ENCODE peak calls at places on chromosomes 6 and 20, in nine cellular contexts. One of them, this sample, is unnamed.

GRCh38 chr6:36570264-36570663 is 23.0 kb upstream of the STK38 start:
- DNase-seq in CD8-positive, alpha-beta T cell: no peak
- DNase-seq in GM12865: no peak
- DNase-seq in IMR-90: no peak
- DNase-seq in upper lobe of right lung: no peak
- DNase-seq in CD4-positive, alpha-beta T cell: no peak
- DNase-seq in sigmoid colon: no peak
- DNase-seq in NB4: no peak
- DNase-seq in heart right ventricle: no peak
- DNase-seq in this sample: no peak

GRCh38 chr6:167078745-167079144 is 44.2 kb upstream of the CCR6 start:
- DNase-seq in CD8-positive, alpha-beta T cell: no peak
- DNase-seq in GM12865: peak; percentile 21
- DNase-seq in IMR-90: no peak
- DNase-seq in upper lobe of right lung: no peak
- DNase-seq in CD4-positive, alpha-beta T cell: no peak
- DNase-seq in sigmoid colon: no peak
- DNase-seq in NB4: no peak
- DNase-seq in heart right ventricle: no peak
- DNase-seq in this sample: no peak

GRCh38 chr6:50120300-50120699 is 70.6 kb upstream of the DEFB112 start:
- DNase-seq in CD8-positive, alpha-beta T cell: no peak
- DNase-seq in GM12865: no peak
- DNase-seq in IMR-90: no peak
- DNase-seq in upper lobe of right lung: no peak
- DNase-seq in CD4-positive, alpha-beta T cell: no peak
- DNase-seq in sigmoid colon: no peak
- DNase-seq in NB4: no peak
- DNase-seq in heart right ventricle: no peak
- DNase-seq in this sample: no peak

GRCh38 chr6:38695227-38695900 is 7.6 kb downstream of the GLO1 start:
- DNase-seq in CD8-positive, alpha-beta T cell: no peak
- DNase-seq in GM12865: no peak
- DNase-seq in IMR-90: no peak
- DNase-seq in upper lobe of right lung: no peak
- DNase-seq in CD4-positive, alpha-beta T cell: no peak
- DNase-seq in sigmoid colon: no peak
- DNase-seq in NB4: no peak
- DNase-seq in heart right ventricle: no peak
- DNase-seq in this sample: no peak

GRCh38 chr20:58691773-58692578 is 624 bp upstream of the NPEPL1 start:
- DNase-seq in CD8-positive, alpha-beta T cell: no peak
- DNase-seq in GM12865: no peak
- DNase-seq in IMR-90: no peak
- DNase-seq in upper lobe of right lung: peak; percentile 86
- DNase-seq in CD4-positive, alpha-beta T cell: no peak
- DNase-seq in sigmoid colon: peak; percentile 86
- DNase-seq in NB4: peak; percentile 96
- DNase-seq in heart right ventricle: peak; percentile 56
- DNase-seq in this sample: peak; percentile 67

GRCh38 chr20:8357703-8358102 is 225.6 kb downstream of the PLCB1 start:
- DNase-seq in CD8-positive, alpha-beta T cell: no peak
- DNase-seq in GM12865: no peak
- DNase-seq in IMR-90: no peak
- DNase-seq in upper lobe of right lung: no peak
- DNase-seq in CD4-positive, alpha-beta T cell: no peak
- DNase-seq in sigmoid colon: no peak
- DNase-seq in NB4: no peak
- DNase-seq in heart right ventricle: no peak
- DNase-seq in this sample: no peak

GRCh38 chr6:16776394-16777017 is 15.2 kb upstream of the ATXN1 start:
- DNase-seq in CD8-positive, alpha-beta T cell: no peak
- DNase-seq in GM12865: no peak
- DNase-seq in IMR-90: no peak
- DNase-seq in upper lobe of right lung: no peak
- DNase-seq in CD4-positive, alpha-beta T cell: no peak
- DNase-seq in sigmoid colon: no peak
- DNase-seq in NB4: no peak
- DNase-seq in heart right ventricle: no peak
- DNase-seq in this sample: no peak

GRCh38 chr6:35044145-35044745 is 96.9 kb downstream of the TCP11 start:
- DNase-seq in CD8-positive, alpha-beta T cell: no peak
- DNase-seq in GM12865: no peak
- DNase-seq in IMR-90: no peak
- DNase-seq in upper lobe of right lung: no peak
- DNase-seq in CD4-positive, alpha-beta T cell: no peak
- DNase-seq in sigmoid colon: peak; percentile 79
- DNase-seq in NB4: peak; percentile 88
- DNase-seq in heart right ventricle: no peak
- DNase-seq in this sample: peak; percentile 88

GRCh38 chr6:23176883-23177282 is 607.5 kb downstream of the HDGFL1 start:
- DNase-seq in CD8-positive, alpha-beta T cell: no peak
- DNase-seq in GM12865: peak; percentile 1
- DNase-seq in IMR-90: no peak
- DNase-seq in upper lobe of right lung: no peak
- DNase-seq in CD4-positive, alpha-beta T cell: no peak
- DNase-seq in sigmoid colon: no peak
- DNase-seq in NB4: peak; percentile 12
- DNase-seq in heart right ventricle: no peak
- DNase-seq in this sample: no peak

GRCh38 chr20:18609741-18610140 is 21.9 kb downstream of the DTD1 start:
- DNase-seq in CD8-positive, alpha-beta T cell: no peak
- DNase-seq in GM12865: no peak
- DNase-seq in IMR-90: no peak
- DNase-seq in upper lobe of right lung: no peak
- DNase-seq in CD4-positive, alpha-beta T cell: no peak
- DNase-seq in sigmoid colon: no peak
- DNase-seq in NB4: no peak
- DNase-seq in heart right ventricle: no peak
- DNase-seq in this sample: no peak

GRCh38 chr6:147642458-147642857 is 134.0 kb downstream of the SAMD5 start:
- DNase-seq in CD8-positive, alpha-beta T cell: no peak
- DNase-seq in GM12865: no peak
- DNase-seq in IMR-90: peak; percentile 85
- DNase-seq in upper lobe of right lung: no peak
- DNase-seq in CD4-positive, alpha-beta T cell: no peak
- DNase-seq in sigmoid colon: no peak
- DNase-seq in NB4: no peak
- DNase-seq in heart right ventricle: no peak
- DNase-seq in this sample: peak; percentile 7

GRCh38 chr6:72363844-72364740 is 257.8 kb upstream of the KCNQ5 start:
- DNase-seq in CD8-positive, alpha-beta T cell: no peak
- DNase-seq in GM12865: no peak
- DNase-seq in IMR-90: peak; percentile 97
- DNase-seq in upper lobe of right lung: no peak
- DNase-seq in CD4-positive, alpha-beta T cell: no peak
- DNase-seq in sigmoid colon: no peak
- DNase-seq in NB4: no peak
- DNase-seq in heart right ventricle: no peak
- DNase-seq in this sample: peak; percentile 94

GRCh38 chr20:54633374-54633773 is 158.0 kb downstream of the DOK5 start:
- DNase-seq in CD8-positive, alpha-beta T cell: no peak
- DNase-seq in GM12865: peak; percentile 59
- DNase-seq in IMR-90: no peak
- DNase-seq in upper lobe of right lung: no peak
- DNase-seq in CD4-positive, alpha-beta T cell: no peak
- DNase-seq in sigmoid colon: no peak
- DNase-seq in NB4: no peak
- DNase-seq in heart right ventricle: no peak
- DNase-seq in this sample: no peak

GRCh38 chr20:58813369-58813768 is 37.3 kb downstream of the GNAS-AS1 start:
- DNase-seq in CD8-positive, alpha-beta T cell: no peak
- DNase-seq in GM12865: no peak
- DNase-seq in IMR-90: no peak
- DNase-seq in upper lobe of right lung: no peak
- DNase-seq in CD4-positive, alpha-beta T cell: no peak
- DNase-seq in sigmoid colon: no peak
- DNase-seq in NB4: no peak
- DNase-seq in heart right ventricle: no peak
- DNase-seq in this sample: no peak

GRCh38 chr6:3913077-3913957 is 64.1 kb downstream of the FAM50B start:
- DNase-seq in CD8-positive, alpha-beta T cell: no peak
- DNase-seq in GM12865: no peak
- DNase-seq in IMR-90: peak; percentile 99
- DNase-seq in upper lobe of right lung: no peak
- DNase-seq in CD4-positive, alpha-beta T cell: no peak
- DNase-seq in sigmoid colon: peak; percentile 92
- DNase-seq in NB4: no peak
- DNase-seq in heart right ventricle: peak; percentile 92
- DNase-seq in this sample: peak; percentile 99

GRCh38 chr6:41682497-41682961 is 44.3 kb downstream of the MDFI start:
- DNase-seq in CD8-positive, alpha-beta T cell: no peak
- DNase-seq in GM12865: peak; percentile 38
- DNase-seq in IMR-90: no peak
- DNase-seq in upper lobe of right lung: no peak
- DNase-seq in CD4-positive, alpha-beta T cell: no peak
- DNase-seq in sigmoid colon: no peak
- DNase-seq in NB4: no peak
- DNase-seq in heart right ventricle: peak; percentile 25
- DNase-seq in this sample: no peak

GRCh38 chr20:34324541-34324940 is 21.4 kb upstream of the AHCY start:
- DNase-seq in CD8-positive, alpha-beta T cell: no peak
- DNase-seq in GM12865: no peak
- DNase-seq in IMR-90: no peak
- DNase-seq in upper lobe of right lung: no peak
- DNase-seq in CD4-positive, alpha-beta T cell: no peak
- DNase-seq in sigmoid colon: no peak
- DNase-seq in NB4: no peak
- DNase-seq in heart right ventricle: no peak
- DNase-seq in this sample: no peak

GRCh38 chr6:3559561-3559960 is 102.7 kb upstream of the SLC22A23 start:
- DNase-seq in CD8-positive, alpha-beta T cell: no peak
- DNase-seq in GM12865: no peak
- DNase-seq in IMR-90: no peak
- DNase-seq in upper lobe of right lung: no peak
- DNase-seq in CD4-positive, alpha-beta T cell: no peak
- DNase-seq in sigmoid colon: no peak
- DNase-seq in NB4: no peak
- DNase-seq in heart right ventricle: no peak
- DNase-seq in this sample: no peak

GRCh38 chr6:168938546-168938945 is 315.1 kb downstream of the THBS2 start:
- DNase-seq in CD8-positive, alpha-beta T cell: no peak
- DNase-seq in GM12865: no peak
- DNase-seq in IMR-90: no peak
- DNase-seq in upper lobe of right lung: no peak
- DNase-seq in CD4-positive, alpha-beta T cell: no peak
- DNase-seq in sigmoid colon: no peak
- DNase-seq in NB4: no peak
- DNase-seq in heart right ventricle: no peak
- DNase-seq in this sample: no peak

GRCh38 chr20:38049800-38050199 is 16.3 kb downstream of the RPRD1B start:
- DNase-seq in CD8-positive, alpha-beta T cell: no peak
- DNase-seq in GM12865: no peak
- DNase-seq in IMR-90: peak; percentile 89
- DNase-seq in upper lobe of right lung: no peak
- DNase-seq in CD4-positive, alpha-beta T cell: no peak
- DNase-seq in sigmoid colon: no peak
- DNase-seq in NB4: no peak
- DNase-seq in heart right ventricle: no peak
- DNase-seq in this sample: peak; percentile 64

GRCh38 chr6:130489514-130489913 is 123.7 kb downstream of the TMEM200A start:
- DNase-seq in CD8-positive, alpha-beta T cell: no peak
- DNase-seq in GM12865: no peak
- DNase-seq in IMR-90: no peak
- DNase-seq in upper lobe of right lung: no peak
- DNase-seq in CD4-positive, alpha-beta T cell: no peak
- DNase-seq in sigmoid colon: no peak
- DNase-seq in NB4: no peak
- DNase-seq in heart right ventricle: no peak
- DNase-seq in this sample: no peak

GRCh38 chr6:88975369-88975768 is 12.0 kb upstream of the RNGTT start:
- DNase-seq in CD8-positive, alpha-beta T cell: no peak
- DNase-seq in GM12865: no peak
- DNase-seq in IMR-90: no peak
- DNase-seq in upper lobe of right lung: no peak
- DNase-seq in CD4-positive, alpha-beta T cell: no peak
- DNase-seq in sigmoid colon: no peak
- DNase-seq in NB4: peak; percentile 19
- DNase-seq in heart right ventricle: no peak
- DNase-seq in this sample: no peak
- TF ChIP-seq CTCF in CD8-positive, alpha-beta T cell: no peak
- TF ChIP-seq CTCF in GM12865: peak; percentile 4
- TF ChIP-seq CTCF in IMR-90: no peak
- TF ChIP-seq CTCF in upper lobe of right lung: no peak
- TF ChIP-seq CTCF in CD4-positive, alpha-beta T cell: no peak
- TF ChIP-seq CTCF in sigmoid colon: no peak
- TF ChIP-seq CTCF in NB4: peak; percentile 9
- TF ChIP-seq CTCF in heart right ventricle: no peak
- TF ChIP-seq CTCF in this sample: no peak

GRCh38 chr6:85917522-85917921 is 274.8 kb upstream of the SYNCRIP start:
- DNase-seq in CD8-positive, alpha-beta T cell: no peak
- DNase-seq in GM12865: no peak
- DNase-seq in IMR-90: no peak
- DNase-seq in upper lobe of right lung: no peak
- DNase-seq in CD4-positive, alpha-beta T cell: no peak
- DNase-seq in sigmoid colon: no peak
- DNase-seq in NB4: no peak
- DNase-seq in heart right ventricle: no peak
- DNase-seq in this sample: no peak

GRCh38 chr6:85920782-85921181 is 278.1 kb upstream of the SYNCRIP start:
- DNase-seq in CD8-positive, alpha-beta T cell: no peak
- DNase-seq in GM12865: no peak
- DNase-seq in IMR-90: no peak
- DNase-seq in upper lobe of right lung: no peak
- DNase-seq in CD4-positive, alpha-beta T cell: no peak
- DNase-seq in sigmoid colon: no peak
- DNase-seq in NB4: no peak
- DNase-seq in heart right ventricle: peak; percentile 9
- DNase-seq in this sample: no peak

GRCh38 chr6:85923013-85923430 is 280.3 kb upstream of the SYNCRIP start:
- DNase-seq in CD8-positive, alpha-beta T cell: no peak
- DNase-seq in GM12865: peak; percentile 61
- DNase-seq in IMR-90: peak; percentile 51
- DNase-seq in upper lobe of right lung: no peak
- DNase-seq in CD4-positive, alpha-beta T cell: no peak
- DNase-seq in sigmoid colon: no peak
- DNase-seq in NB4: peak; percentile 74
- DNase-seq in heart right ventricle: no peak
- DNase-seq in this sample: peak; percentile 60
- TF ChIP-seq CTCF in CD8-positive, alpha-beta T cell: peak; percentile 5
- TF ChIP-seq CTCF in GM12865: peak; percentile 68
- TF ChIP-seq CTCF in IMR-90: peak; percentile 57
- TF ChIP-seq CTCF in upper lobe of right lung: peak; percentile 61
- TF ChIP-seq CTCF in CD4-positive, alpha-beta T cell: no peak
- TF ChIP-seq CTCF in sigmoid colon: peak; percentile 54
- TF ChIP-seq CTCF in NB4: peak; percentile 81
- TF ChIP-seq CTCF in heart right ventricle: peak; percentile 58
- TF ChIP-seq CTCF in this sample: peak; percentile 63

GRCh38 chr6:31530659-31531058 is 1.9 kb downstream of the MCCD1 start:
- DNase-seq in CD8-positive, alpha-beta T cell: no peak
- DNase-seq in GM12865: no peak
- DNase-seq in IMR-90: no peak
- DNase-seq in upper lobe of right lung: no peak
- DNase-seq in CD4-positive, alpha-beta T cell: no peak
- DNase-seq in sigmoid colon: no peak
- DNase-seq in NB4: no peak
- DNase-seq in heart right ventricle: no peak
- DNase-seq in this sample: no peak
- TF ChIP-seq CTCF in CD8-positive, alpha-beta T cell: no peak
- TF ChIP-seq CTCF in GM12865: no peak
- TF ChIP-seq CTCF in IMR-90: no peak
- TF ChIP-seq CTCF in upper lobe of right lung: no peak
- TF ChIP-seq CTCF in CD4-positive, alpha-beta T cell: no peak
- TF ChIP-seq CTCF in sigmoid colon: no peak
- TF ChIP-seq CTCF in NB4: no peak
- TF ChIP-seq CTCF in heart right ventricle: no peak
- TF ChIP-seq CTCF in this sample: no peak

GRCh38 chr6:139239137-139239536 is 52.7 kb downstream of the TXLNB start:
- DNase-seq in CD8-positive, alpha-beta T cell: no peak
- DNase-seq in GM12865: no peak
- DNase-seq in IMR-90: no peak
- DNase-seq in upper lobe of right lung: no peak
- DNase-seq in CD4-positive, alpha-beta T cell: no peak
- DNase-seq in sigmoid colon: no peak
- DNase-seq in NB4: no peak
- DNase-seq in heart right ventricle: no peak
- DNase-seq in this sample: peak; percentile 29
- TF ChIP-seq CTCF in CD8-positive, alpha-beta T cell: no peak
- TF ChIP-seq CTCF in GM12865: no peak
- TF ChIP-seq CTCF in IMR-90: no peak
- TF ChIP-seq CTCF in upper lobe of right lung: no peak
- TF ChIP-seq CTCF in CD4-positive, alpha-beta T cell: no peak
- TF ChIP-seq CTCF in sigmoid colon: no peak
- TF ChIP-seq CTCF in NB4: no peak
- TF ChIP-seq CTCF in heart right ventricle: no peak
- TF ChIP-seq CTCF in this sample: no peak